ENCODE peak calls at places on chromosomes 7 and 10, in four cellular contexts. N is A549, D is H1, U is HepG2. K is an unnamed sample.

GRCh38 chr10:59877191-59877671 is 29.1 kb downstream of the CCDC6 start:
- DNase-seq in N (no peak), D (no peak), U (no peak), K (no peak)

GRCh38 chr7:129783097-129783919 is 169.5 kb downstream of the UBE2H start:
- DNase-seq in N (no peak), D (no peak), U (no peak), K (no peak)

GRCh38 chr10:58266826-58267712 is 625 bp downstream of the IPMK start:
- DNase-seq in N (peak; percentile 51), D (peak; percentile 66), U (peak; percentile 20), K (peak; percentile 24)

GRCh38 chr10:52229271-52229931 is 84.7 kb upstream of the DKK1 start:
- DNase-seq in N (no peak), D (no peak), U (no peak), K (no peak)

GRCh38 chr7:17716816-17717215 is 223.5 kb downstream of the SNX13 start:
- DNase-seq in N (no peak), D (no peak), U (no peak), K (no peak)

GRCh38 chr7:56091591-56091990 is 1.2 kb downstream of the PHKG1 start:
- DNase-seq in N (no peak), D (no peak), U (no peak), K (no peak)

GRCh38 chr10:79273603-79274002 is 73.7 kb upstream of the PPIF start:
- DNase-seq in N (no peak), D (no peak), U (no peak), K (no peak)

GRCh38 chr7:92567460-92567859 is 22.7 kb downstream of the FAM133B start:
- DNase-seq in N (no peak), D (no peak), U (no peak), K (no peak)

GRCh38 chr7:16051561-16052280 is 365.2 kb upstream of the MEOX2 start:
- DNase-seq in N (no peak), D (no peak), U (no peak), K (no peak)

GRCh38 chr7:2939193-2939885 is 95.2 kb upstream of the GNA12 start:
- DNase-seq in N (no peak), D (no peak), U (no peak), K (no peak)

GRCh38 chr10:125155101-125155500 is 5.3 kb downstream of the CTBP2 start:
- DNase-seq in N (no peak), D (no peak), U (no peak), K (no peak)

GRCh38 chr7:151632750-151633515 is 113.2 kb upstream of the RHEB start:
- DNase-seq in N (no peak), D (peak; percentile 68), U (no peak), K (peak; percentile 62)

GRCh38 chr10:105502076-105502475 is 861.0 kb downstream of the SORCS3 start:
- DNase-seq in N (no peak), D (no peak), U (no peak), K (no peak)

GRCh38 chr10:76887223-76888010 is 750.2 kb downstream of the KCNMA1 start:
- DNase-seq in N (no peak), D (no peak), U (no peak), K (no peak)

GRCh38 chr10:96986200-96986856 is 154.2 kb downstream of the LCOR start:
- DNase-seq in N (no peak), D (no peak), U (no peak), K (no peak)

GRCh38 chr7:74515276-74515675 is 61.6 kb downstream of the GTF2IRD1 start:
- DNase-seq in N (no peak), D (no peak), U (no peak), K (no peak)

GRCh38 chr7:68671046-68671445 is 927.2 kb upstream of the AUTS2 start:
- DNase-seq in N (no peak), D (no peak), U (no peak), K (no peak)

GRCh38 chr7:38506756-38507155 is 124.4 kb downstream of the AMPH start:
- DNase-seq in N (no peak), D (no peak), U (no peak), K (no peak)

GRCh38 chr7:16939161-16939560 is 57.4 kb upstream of the AGR3 start:
- DNase-seq in N (no peak), D (no peak), U (no peak), K (no peak)

GRCh38 chr10:67884842-67885680 is 605 bp downstream of the SIRT1 start:
- DNase-seq in N (peak; percentile 83), D (peak; percentile 81), U (peak; percentile 48), K (peak; percentile 78)

GRCh38 chr10:97737770-97738265 is 890 bp downstream of the ZFYVE27 start:
- DNase-seq in N (no peak), D (no peak), U (no peak), K (no peak)

GRCh38 chr7:1720325-1720724 is 50.2 kb downstream of the ELFN1 start:
- DNase-seq in N (no peak), D (no peak), U (no peak), K (no peak)

GRCh38 chr10:60396766-60397165 is 7.1 kb upstream of the ANK3 start:
- DNase-seq in N (no peak), D (no peak), U (no peak), K (no peak)

GRCh38 chr10:132685921-132686680 is 99.8 kb downstream of the NKX6-2 start:
- DNase-seq in N (no peak), D (no peak), U (no peak), K (no peak)

GRCh38 chr7:100358027-100358856 is at the start of gene PILRB:
- DNase-seq in N (no peak), D (no peak), U (no peak), K (no peak)

GRCh38 chr10:20885678-20886077 is 11.4 kb downstream of the NEBL start:
- DNase-seq in N (peak; percentile 7), D (no peak), U (no peak), K (no peak)

GRCh38 chr7:35975851-35976454 is 175.1 kb downstream of the SEPTIN7 start:
- DNase-seq in N (peak; percentile 84), D (no peak), U (peak; percentile 68), K (peak; percentile 36)

GRCh38 chr7:55160539-55160938 is 141.7 kb downstream of the EGFR start:
- DNase-seq in N (no peak), D (no peak), U (no peak), K (no peak)

GRCh38 chr10:644076-644942 is 45.2 kb downstream of the DIP2C start:
- DNase-seq in N (no peak), D (no peak), U (no peak), K (no peak)

GRCh38 chr10:99232357-99232999 is 3.2 kb downstream of the HPSE2 start:
- DNase-seq in N (no peak), D (peak; percentile 75), U (no peak), K (no peak)

GRCh38 chr7:38798552-38799267 is 110.3 kb downstream of the VPS41 start:
- DNase-seq in N (no peak), D (peak; percentile 50), U (no peak), K (no peak)

GRCh38 chr10:89373916-89374711 is 3.7 kb upstream of the IFIT1B start:
- DNase-seq in N (peak; percentile 53), D (no peak), U (peak; percentile 93), K (no peak)

GRCh38 chr10:7610651-7611389 is 55.9 kb downstream of the ITIH5 start:
- DNase-seq in N (no peak), D (no peak), U (no peak), K (no peak)

GRCh38 chr7:118003438-118003837 is 130.2 kb upstream of the CTTNBP2 start:
- DNase-seq in N (no peak), D (no peak), U (no peak), K (no peak)

GRCh38 chr7:26616235-26616634 is 248.2 kb downstream of the SKAP2 start:
- DNase-seq in N (peak; percentile 8), D (no peak), U (no peak), K (peak; percentile 61)

GRCh38 chr7:43039346-43039745 is 73.1 kb upstream of the HECW1 start:
- DNase-seq in N (no peak), D (peak; percentile 47), U (no peak), K (no peak)

GRCh38 chr7:55019691-55020480 is 1.1 kb downstream of the EGFR start:
- DNase-seq in N (no peak), D (peak; percentile 61), U (no peak), K (no peak)

GRCh38 chr10:31101123-31101522 is 69.5 kb upstream of the ZNF438 start:
- DNase-seq in N (peak; percentile 53), D (no peak), U (no peak), K (no peak)

GRCh38 chr10:113788604-113789083 is 37.2 kb downstream of the PLEKHS1 start:
- DNase-seq in N (peak; percentile 80), D (no peak), U (no peak), K (peak; percentile 11)

GRCh38 chr7:144656960-144657359 is 178.9 kb downstream of the TPK1 start:
- DNase-seq in N (no peak), D (no peak), U (no peak), K (no peak)
- TF ChIP-seq PHF8 in N (no peak), D (no peak), U (no peak), K (no peak)

DNA sequence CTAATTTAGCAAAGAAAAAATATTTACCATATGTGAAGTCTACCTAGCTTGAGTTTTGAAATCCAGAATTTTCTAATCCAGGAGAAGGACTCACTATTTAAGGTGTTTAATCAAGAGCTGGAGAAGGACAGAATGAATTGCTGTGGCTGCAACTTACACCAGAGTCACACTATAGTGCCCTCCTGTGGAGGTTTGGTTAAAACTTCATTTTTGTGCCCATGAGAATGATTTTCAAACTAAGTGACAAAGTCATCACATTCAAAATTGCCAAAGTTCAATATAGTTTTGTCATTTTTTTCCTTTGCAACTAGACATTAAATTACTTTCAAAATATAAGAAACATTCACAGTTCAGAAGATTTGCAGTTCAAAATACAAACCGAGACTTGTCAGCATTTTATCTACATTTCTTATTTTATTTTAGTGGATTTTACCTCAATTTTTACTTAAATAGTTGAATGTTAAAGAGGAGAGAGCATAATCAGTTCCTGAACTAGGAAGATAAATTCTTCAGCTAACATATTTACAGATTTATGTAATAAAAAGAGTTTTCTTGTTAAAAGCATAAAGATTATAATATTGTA is 70.7 kb downstream of the CABCOCO1 start:
- DNase-seq in N (peak; percentile 55), D (no peak), U (peak; percentile 33), K (peak; percentile 78)
- TF ChIP-seq PHF8 in N (no peak), D (no peak), U (no peak), K (no peak)

GRCh38 chr10:71074176-71074755 is 138.1 kb upstream of the UNC5B start:
- DNase-seq in N (no peak), D (no peak), U (no peak), K (peak; percentile 74)
- TF ChIP-seq PHF8 in N (no peak), D (no peak), U (no peak), K (no peak)

GRCh38 chr10:71767420-71768035 is 5.8 kb downstream of the VSIR start:
- DNase-seq in N (peak; percentile 86), D (no peak), U (peak; percentile 42), K (no peak)

GRCh38 chr10:71765907-71766716 is 7.2 kb downstream of the VSIR start:
- DNase-seq in N (no peak), D (no peak), U (no peak), K (no peak)

GRCh38 chr10:71763352-71764127 is 9.8 kb downstream of the VSIR start:
- DNase-seq in N (no peak), D (no peak), U (no peak), K (no peak)

GRCh38 chr10:71766717-71767419 is 6.5 kb downstream of the VSIR start:
- DNase-seq in N (peak; percentile 98), D (no peak), U (peak; percentile 92), K (peak; percentile 73)

GRCh38 chr10:71765176-71765906 is 8.0 kb downstream of the VSIR start:
- DNase-seq in N (peak; percentile 24), D (no peak), U (peak; percentile 15), K (no peak)
- TF ChIP-seq PHF8 in N (no peak), D (no peak), U (no peak), K (no peak)

K was measured in K562.